ENCODE peak calls at places on chromosomes 11 and 22, in eight cellular contexts. S, H, M, I, K, F, W and C are unnamed samples.

GRCh38 chr11:35259529-35259928 is 120.6 kb downstream of the CD44 start:
- DNase-seq in S (no peak), H (no peak), M (no peak), I (no peak), K (no peak), F (no peak), W (no peak), C (no peak)

GRCh38 chr11:7272373-7272772 is 20.7 kb downstream of the SYT9 start:
- DNase-seq in S (no peak), H (no peak), M (no peak), I (no peak), K (no peak), F (no peak), W (no peak), C (no peak)

GRCh38 chr11:128804481-128804880 is 62.6 kb downstream of the KCNJ1 start:
- DNase-seq in S (no peak), H (no peak), M (no peak), I (no peak), K (no peak), F (no peak), W (no peak), C (no peak)

GRCh38 chr11:134562176-134562575 is 150.1 kb upstream of the B3GAT1 start:
- DNase-seq in S (no peak), H (no peak), M (no peak), I (no peak), K (no peak), F (no peak), W (no peak), C (no peak)

GRCh38 chr11:11250470-11250869 is 102.6 kb downstream of the CSNK2A3 start:
- DNase-seq in S (no peak), H (no peak), M (no peak), I (no peak), K (no peak), F (no peak), W (no peak), C (no peak)

GRCh38 chr22:17097701-17098100 is 12.9 kb downstream of the IL17RA start:
- DNase-seq in S (no peak), H (no peak), M (no peak), I (no peak), K (peak; percentile 69), F (no peak), W (no peak), C (no peak)

GRCh38 chr11:607971-608659 is 7.6 kb downstream of the IRF7 start:
- DNase-seq in S (no peak), H (no peak), M (no peak), I (peak; percentile 47), K (no peak), F (no peak), W (no peak), C (no peak)

GRCh38 chr11:61782841-61783240 is 9.6 kb downstream of the TMEM258 start:
- DNase-seq in S (no peak), H (no peak), M (no peak), I (peak; percentile 32), K (peak; percentile 65), F (no peak), W (no peak), C (no peak)

GRCh38 chr11:117829369-117829725 is 4.8 kb upstream of the FXYD2 start:
- DNase-seq in S (no peak), H (no peak), M (no peak), I (peak; percentile 44), K (peak; percentile 58), F (peak; percentile 7), W (no peak), C (no peak)

GRCh38 chr11:114077482-114078305 is 18.2 kb downstream of the ZBTB16 start:
- DNase-seq in S (no peak), H (no peak), M (no peak), I (no peak), K (no peak), F (peak; percentile 51), W (no peak), C (no peak)

GRCh38 chr11:1082346-1082727 is 7.7 kb downstream of the MUC2 start:
- DNase-seq in S (no peak), H (no peak), M (no peak), I (no peak), K (peak; percentile 69), F (no peak), W (no peak), C (peak; percentile 39)

GRCh38 chr11:20597137-20597923 is 2.1 kb upstream of the SLC6A5 start:
- DNase-seq in S (no peak), H (no peak), M (no peak), I (no peak), K (no peak), F (no peak), W (no peak), C (no peak)

GRCh38 chr11:120147094-120147949 is 9.4 kb upstream of the TRIM29 start:
- DNase-seq in S (no peak), H (no peak), M (no peak), I (no peak), K (no peak), F (no peak), W (no peak), C (no peak)

GRCh38 chr11:112247198-112247597 is 13.5 kb downstream of the PLET1 start:
- DNase-seq in S (no peak), H (no peak), M (no peak), I (no peak), K (no peak), F (no peak), W (no peak), C (no peak)

GRCh38 chr11:125373426-125374391 is 122.4 kb downstream of the FEZ1 start:
- DNase-seq in S (peak; percentile 57), H (no peak), M (no peak), I (no peak), K (peak; percentile 28), F (no peak), W (no peak), C (no peak)

GRCh38 chr11:108568183-108568858 is 25.2 kb downstream of the EXPH5 start:
- DNase-seq in S (no peak), H (no peak), M (no peak), I (no peak), K (no peak), F (no peak), W (peak; percentile 52), C (no peak)

GRCh38 chr11:103055174-103055890 is 36.6 kb downstream of the DCUN1D5 start:
- DNase-seq in S (no peak), H (no peak), M (no peak), I (no peak), K (no peak), F (no peak), W (no peak), C (no peak)

GRCh38 chr11:118620529-118621070 is 13.2 kb downstream of the PHLDB1 start:
- DNase-seq in S (peak; percentile 50), H (no peak), M (no peak), I (peak; percentile 43), K (peak; percentile 69), F (no peak), W (no peak), C (peak; percentile 48)

GRCh38 chr11:78857688-78858087 is 283.0 kb upstream of the NARS2 start:
- DNase-seq in S (no peak), H (no peak), M (no peak), I (no peak), K (no peak), F (no peak), W (no peak), C (no peak)

GRCh38 chr22:44914026-44914721 is 95.6 kb downstream of the PHF21B start:
- DNase-seq in S (peak; percentile 33), H (no peak), M (no peak), I (peak; percentile 26), K (peak; percentile 57), F (no peak), W (no peak), C (no peak)

GRCh38 chr11:19291064-19291463 is 50.3 kb upstream of the E2F8 start:
- DNase-seq in S (no peak), H (no peak), M (no peak), I (no peak), K (no peak), F (no peak), W (no peak), C (no peak)

GRCh38 chr11:57639321-57640067 is 10.2 kb downstream of the YPEL4 start:
- DNase-seq in S (no peak), H (no peak), M (no peak), I (no peak), K (no peak), F (no peak), W (no peak), C (no peak)

GRCh38 chr11:65743928-65744698 is 23.5 kb upstream of the RNASEH2C start:
- DNase-seq in S (no peak), H (peak; percentile 78), M (peak; percentile 21), I (peak; percentile 60), K (no peak), F (peak; percentile 62), W (peak; percentile 49), C (no peak)

GRCh38 chr22:41381329-41382097 is at the start of gene TEF:
- DNase-seq in S (peak; percentile 99), H (peak; percentile 99), M (peak; percentile 99), I (peak; percentile 99), K (peak; percentile 99), F (peak; percentile 99), W (peak; percentile 99), C (peak; percentile 99)

GRCh38 chr11:82895437-82896091 is 4.7 kb downstream of the PRCP start:
- DNase-seq in S (no peak), H (no peak), M (no peak), I (no peak), K (no peak), F (no peak), W (no peak), C (no peak)

GRCh38 chr11:110518809-110519514 is 89.2 kb downstream of the FDX1 start:
- DNase-seq in S (no peak), H (no peak), M (no peak), I (no peak), K (no peak), F (no peak), W (no peak), C (no peak)
- H3K9me3 ChIP-seq in S (no peaks in the 10 kb centered on the region), H (no peaks in the 10 kb centered on the region), M (no peaks in the 10 kb centered on the region), I (no peaks in the 10 kb centered on the region), K (peaks cover 31% of the 10 kb centered on the region), F (no peaks in the 10 kb centered on the region), W (no peaks in the 10 kb centered on the region), C (no peaks in the 10 kb centered on the region)

GRCh38 chr11:93717501-93717900 is 23.8 kb downstream of the TAF1D start:
- DNase-seq in S (no peak), H (no peak), M (no peak), I (no peak), K (no peak), F (no peak), W (no peak), C (no peak)
- H3K9me3 ChIP-seq in S (no peaks in the 10 kb centered on the region), H (no peaks in the 10 kb centered on the region), M (no peaks in the 10 kb centered on the region), I (no peaks in the 10 kb centered on the region), K (no peaks in the 10 kb centered on the region), F (no peaks in the 10 kb centered on the region), W (no peaks in the 10 kb centered on the region), C (no peaks in the 10 kb centered on the region)

DNA sequence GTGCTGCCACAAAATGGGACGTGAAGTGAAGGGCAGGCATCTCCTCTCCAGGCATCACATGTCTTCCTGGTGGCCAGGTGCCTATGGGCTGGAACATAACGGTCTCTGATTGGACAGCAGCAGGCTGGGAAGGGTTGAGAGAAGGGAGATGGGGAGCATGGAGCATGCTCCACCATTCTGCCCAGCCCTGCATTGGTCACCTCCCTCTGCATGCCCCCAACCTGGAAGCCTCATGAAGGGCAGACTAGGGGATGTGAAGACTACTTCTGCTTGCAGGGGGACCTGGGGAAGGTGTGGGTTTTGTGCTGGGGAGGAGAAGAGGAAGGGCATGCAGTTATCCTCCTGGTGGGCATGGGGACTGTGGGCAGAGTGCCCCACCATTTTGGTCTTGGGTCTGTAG is 782.2 kb downstream of the TBC1D22A start:
- DNase-seq in S (no peak), H (no peak), M (no peak), I (no peak), K (no peak), F (no peak), W (no peak), C (no peak)
- H3K9me3 ChIP-seq in S (peaks cover 2% of the 10 kb centered on the region), H (peaks cover 4% of the 10 kb centered on the region), M (no peaks in the 10 kb centered on the region), I (no peaks in the 10 kb centered on the region), K (peaks cover 3% of the 10 kb centered on the region), F (no peaks in the 10 kb centered on the region), W (peaks cover 4% of the 10 kb centered on the region), C (peaks cover 5% of the 10 kb centered on the region)

GRCh38 chr11:76656571-76657081 is 13.9 kb downstream of the LRRC32 start:
- DNase-seq in S (no peak), H (no peak), M (no peak), I (no peak), K (peak; percentile 48), F (no peak), W (peak; percentile 21), C (peak; percentile 22)
- H3K9me3 ChIP-seq in S (no peaks in the 10 kb centered on the region), H (no peaks in the 10 kb centered on the region), M (no peaks in the 10 kb centered on the region), I (no peaks in the 10 kb centered on the region), K (no peaks in the 10 kb centered on the region), F (no peaks in the 10 kb centered on the region), W (no peaks in the 10 kb centered on the region), C (no peaks in the 10 kb centered on the region)